ENCODE peak calls at places on chromosome 12, in eight cellular contexts. F is neural progenitor cell, M is GM23338, H is PC-3, R is HCT116, U is hepatocyte, S is OCI-LY7, T is SK-N-SH. Q is an unnamed sample.

GRCh38 chr12:3061129-3061857 is 15.9 kb upstream of the TSPAN9 start:
- DNase-seq in M (no peak), R (no peak), U (peak; percentile 59), H (no peak), S (no peak), F (no peak), T (no peak), Q (no peak)

GRCh38 chr12:10968765-10969456 is 17.8 kb downstream of the TAS2R50 start:
- DNase-seq in M (no peak), T (no peak), H (no peak), S (no peak), F (no peak), R (no peak), U (no peak), Q (no peak)

GRCh38 chr12:19482551-19483109 is 43.3 kb downstream of the AEBP2 start:
- DNase-seq in F (peak; percentile 6), S (no peak), T (peak; percentile 20), H (no peak), R (no peak), U (peak; percentile 25), M (peak; percentile 64), Q (no peak)

GRCh38 chr12:104689630-104690029 is 232.9 kb downstream of the CHST11 start:
- DNase-seq in S (no peak), R (no peak), U (no peak), T (no peak), F (no peak), M (no peak), H (no peak), Q (no peak)

GRCh38 chr12:126483145-126484068 is 1418.2 kb downstream of the AACS start:
- DNase-seq in S (no peak), M (no peak), H (peak; percentile 81), U (no peak), R (no peak), F (peak; percentile 3), T (peak; percentile 36), Q (no peak)

GRCh38 chr12:123912415-123913385 is 59.9 kb downstream of the CCDC92 start:
- DNase-seq in R (no peak), S (peak; percentile 15), U (no peak), T (peak; percentile 44), M (no peak), F (peak; percentile 28), H (no peak), Q (no peak)

GRCh38 chr12:83826112-83826511 is 1086.5 kb downstream of the SLC6A15 start:
- DNase-seq in F (peak; percentile 55), R (peak; percentile 22), T (peak; percentile 13), M (peak; percentile 76), H (peak; percentile 79), U (peak; percentile 55), S (peak; percentile 19), Q (peak; percentile 50)

GRCh38 chr12:39277416-39277815 is 165.5 kb downstream of the KIF21A start:
- DNase-seq in R (no peak), H (no peak), T (no peak), F (no peak), U (no peak), S (no peak), M (no peak), Q (no peak)

GRCh38 chr12:89243786-89244185 is 108.5 kb downstream of the DUSP6 start:
- DNase-seq in U (no peak), F (no peak), M (no peak), S (no peak), H (no peak), T (no peak), R (no peak), Q (peak; percentile 58)

GRCh38 chr12:119720349-119720748 is 52.4 kb downstream of the PRKAB1 start:
- DNase-seq in T (no peak), R (no peak), F (no peak), H (no peak), S (no peak), U (no peak), M (no peak), Q (no peak)

DNA sequence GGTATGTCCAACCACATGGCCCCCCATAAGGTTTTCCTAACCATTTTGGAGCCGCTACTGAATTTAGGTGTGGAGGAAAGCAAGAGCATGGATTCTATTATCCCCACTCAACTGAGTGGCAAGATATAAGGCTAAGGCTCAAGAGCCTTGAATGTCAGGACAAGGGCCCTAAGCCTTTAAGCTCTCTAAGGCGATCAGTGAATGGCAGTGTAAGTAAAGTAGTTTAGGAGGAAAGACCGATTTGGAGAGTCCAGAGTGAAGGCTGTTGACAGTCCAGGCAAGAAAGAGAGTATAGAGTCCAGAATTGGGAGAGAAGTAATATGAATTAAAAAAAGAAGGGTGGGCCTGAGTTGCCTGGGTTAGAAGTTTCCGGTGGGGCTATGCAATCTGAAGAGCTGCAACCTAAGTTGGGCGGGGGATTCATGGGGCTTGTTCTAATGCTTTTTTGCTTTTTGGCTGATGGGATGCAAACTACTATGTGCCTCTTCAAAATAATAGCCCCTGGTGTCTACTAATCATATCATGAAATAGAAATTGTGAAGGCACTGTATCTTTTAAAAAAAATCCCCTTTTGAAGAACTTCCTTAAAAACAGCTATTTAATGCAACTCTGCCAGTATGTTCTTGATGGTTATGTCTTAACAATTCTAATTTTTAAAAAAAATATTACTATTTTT is at the start of gene SPIC:
- DNase-seq in T (no peak), R (no peak), S (no peak), U (no peak), M (no peak), F (peak; percentile 21), H (no peak), Q (no peak)
- TF ChIP-seq EZH2phosphoT487 in T (no peak), R (no peak), S (no peak), U (no peak), M (no peak), F (no peak), H (no peak), Q (no peak)

GRCh38 chr12:51372021-51372420 is 19.2 kb downstream of the GALNT6 start:
- DNase-seq in T (no peak), M (no peak), S (no peak), U (no peak), H (peak; percentile 36), F (no peak), R (no peak), Q (no peak)
- TF ChIP-seq CTCF in T (no peak), M (no peak), S (peak; percentile 54), U (no peak), H (peak; percentile 49), F (no peak), R (no peak), Q (no peak)

DNA sequence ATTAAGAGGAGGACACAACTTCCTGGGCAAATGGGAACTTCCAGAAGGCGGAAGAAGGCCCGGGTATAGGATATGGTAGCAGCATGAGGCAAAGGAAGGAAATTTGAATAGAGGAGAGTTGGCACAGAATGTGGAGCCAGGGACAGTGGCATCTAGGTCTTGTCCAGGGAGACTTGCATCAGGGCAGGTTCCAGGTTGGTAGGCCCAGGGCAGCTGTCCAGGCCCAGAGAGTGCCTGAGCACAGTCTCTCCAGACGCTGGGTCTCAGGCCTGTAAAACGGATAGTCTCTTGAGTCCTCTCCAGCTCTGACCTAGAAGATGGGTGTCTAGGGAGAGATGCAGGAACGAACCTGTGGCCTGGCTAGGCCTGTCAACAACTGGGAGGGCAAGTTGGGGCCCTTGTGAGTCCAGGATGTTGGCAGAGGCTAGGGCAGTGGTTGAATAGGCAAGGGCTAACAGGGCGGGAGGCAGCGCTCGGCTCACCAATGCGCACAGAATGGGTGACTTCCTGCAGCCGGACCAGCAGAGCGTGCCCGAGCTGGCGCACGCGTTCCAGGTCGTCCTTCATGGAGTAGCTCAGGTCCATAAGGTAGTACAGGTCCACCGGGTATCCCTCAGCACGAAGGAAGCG is 9.9 kb downstream of the ITGB7 start:
- DNase-seq in S (no peak), F (no peak), M (no peak), R (no peak), T (no peak), U (no peak), H (no peak), Q (no peak)
- TF ChIP-seq EZH2phosphoT487 in S (no peak), F (no peak), M (no peak), R (no peak), T (no peak), U (no peak), H (no peak), Q (no peak)

DNA sequence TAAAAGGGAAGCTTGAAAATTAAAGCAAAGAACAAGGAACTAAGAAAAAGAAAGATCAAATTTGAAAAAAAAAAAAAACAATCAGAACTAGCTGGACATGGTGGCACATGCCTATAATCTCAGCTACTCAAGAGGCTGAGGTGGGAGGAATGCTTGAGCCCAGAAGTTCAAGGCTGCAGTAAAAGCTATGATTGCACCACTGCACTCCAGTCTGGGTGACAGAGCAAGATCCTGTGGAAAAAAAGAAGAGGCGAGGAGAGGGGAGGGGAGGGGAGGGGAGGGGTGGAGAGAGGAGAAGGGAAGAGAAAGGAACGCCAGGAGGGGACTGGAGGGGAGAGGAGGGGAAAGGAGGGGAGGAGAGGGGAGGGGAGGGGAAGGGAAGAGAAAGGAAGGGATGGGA is 43.0 kb downstream of the EEA1 start:
- DNase-seq in R (no peak), S (no peak), T (no peak), M (peak; percentile 17), F (no peak), H (no peak), U (no peak), Q (no peak)
- TF ChIP-seq CTCF in R (no peak), S (no peak), T (no peak), M (no peak), F (no peak), H (no peak), U (no peak), Q (no peak)

DNA sequence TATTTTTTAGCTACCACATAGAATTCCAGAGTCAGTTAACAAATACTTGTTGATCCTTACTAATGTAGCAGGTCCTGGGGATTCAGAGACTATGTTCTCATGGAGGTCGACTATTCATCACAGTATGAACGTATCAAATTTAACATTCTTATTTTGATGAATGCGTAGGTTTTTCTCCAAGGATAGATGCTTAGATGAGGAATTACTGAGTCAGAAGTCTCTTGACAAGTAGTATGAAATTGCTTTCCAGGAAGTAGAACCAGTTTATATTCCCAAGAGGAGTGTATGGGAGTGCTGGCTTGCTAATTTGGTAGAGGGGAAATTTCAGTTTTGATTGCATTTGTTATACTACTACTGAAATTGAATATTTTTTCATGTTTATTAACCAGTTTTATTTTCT is 42.8 kb upstream of the CRADD start:
- DNase-seq in M (no peak), T (no peak), H (peak; percentile 46), R (no peak), S (no peak), F (no peak), U (no peak), Q (no peak)
- TF ChIP-seq EZH2phosphoT487 in M (no peak), T (no peak), H (no peak), R (no peak), S (no peak), F (no peak), U (no peak), Q (no peak)

DNA sequence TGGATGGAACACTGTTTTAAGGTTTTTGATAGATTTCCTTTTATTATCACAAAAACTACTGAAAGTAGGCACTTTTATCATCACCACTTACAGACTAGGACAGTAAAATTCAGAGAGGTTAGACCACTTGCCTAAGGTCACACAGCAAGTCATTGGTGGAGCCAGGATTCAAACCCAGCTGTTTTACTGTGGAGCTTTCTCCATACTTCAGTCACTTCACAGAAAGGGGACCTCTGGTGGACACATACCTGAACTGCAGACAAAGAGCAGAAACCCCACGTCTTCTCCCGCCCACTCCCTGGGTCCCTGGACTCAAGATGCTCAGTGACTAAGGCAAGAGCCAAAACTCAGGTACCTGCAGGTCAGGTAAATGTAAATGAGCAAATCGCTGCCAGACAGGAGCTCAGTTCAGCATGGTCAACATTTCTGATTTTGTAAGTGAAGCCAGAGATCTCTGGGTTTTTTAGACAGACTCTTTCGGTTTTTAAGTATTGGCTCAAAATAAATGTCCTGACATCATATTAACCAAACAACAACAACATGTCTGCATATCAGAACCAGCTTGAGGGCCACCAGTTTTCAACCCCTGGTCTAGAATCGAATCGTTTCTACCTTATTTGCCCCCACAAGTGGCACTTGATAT is 111.0 kb downstream of the KSR2 start:
- DNase-seq in R (no peak), U (peak; percentile 60), M (peak; percentile 91), S (peak; percentile 51), H (peak; percentile 88), T (peak; percentile 71), F (peak; percentile 67), Q (peak; percentile 28)
- TF ChIP-seq CTCF in R (peak; percentile 48), U (peak; percentile 42), M (peak; percentile 66), S (peak; percentile 77), H (peak; percentile 88), T (peak; percentile 59), F (peak; percentile 71), Q (peak; percentile 52)

Q was measured in MM.1S.